ENCODE peak calls at places on chromosomes 11 and 22, in six cellular contexts. W, X, Q, R, K and C are unnamed samples.

GRCh38 chr11:4443479-4443878 is 5.6 kb upstream of the OR52K2 start:
- DNase-seq in K (no peak), R (no peak), Q (no peak), W (no peak), X (no peak), C (no peak)

GRCh38 chr11:67303132-67303988 is at the start of gene SSH3:
- DNase-seq in K (peak; percentile 74), W (no peak), X (no peak), Q (peak; percentile 70), R (peak; percentile 56), C (no peak)

GRCh38 chr11:1564535-1565172 is 7.4 kb downstream of the DUSP8 start:
- DNase-seq in R (no peak), K (peak; percentile 38), X (peak; percentile 67), W (peak; percentile 49), Q (no peak), C (peak; percentile 19)

GRCh38 chr22:26701323-26701722 is 43.9 kb downstream of the MIAT start:
- DNase-seq in X (no peak), R (no peak), K (no peak), Q (no peak), W (no peak), C (no peak)

GRCh38 chr11:36452231-36452630 is 57.8 kb downstream of the TRAF6 start:
- DNase-seq in K (no peak), W (peak; percentile 56), Q (peak; percentile 19), X (no peak), R (no peak), C (no peak)

GRCh38 chr11:68942751-68943271 is 38.0 kb downstream of the MRGPRD start:
- DNase-seq in K (no peak), R (no peak), X (no peak), W (no peak), Q (no peak), C (no peak)

GRCh38 chr22:44210721-44211120 is 30.0 kb downstream of the PARVG start:
- DNase-seq in K (no peak), Q (no peak), W (peak; percentile 58), R (no peak), X (no peak), C (no peak)

GRCh38 chr22:30263883-30264282 is 2.8 kb downstream of the OSM start:
- DNase-seq in W (no peak), Q (no peak), K (no peak), R (no peak), X (no peak), C (no peak)

GRCh38 chr11:8784936-8785335 is 102.3 kb downstream of the RPL27A start:
- DNase-seq in X (no peak), W (no peak), Q (no peak), R (no peak), K (no peak), C (no peak)

GRCh38 chr11:103448966-103449365 is 339.7 kb downstream of the DYNC2H1 start:
- DNase-seq in Q (no peak), K (no peak), W (no peak), X (no peak), R (no peak), C (no peak)

GRCh38 chr11:106888386-106888785 is 129.9 kb downstream of the GUCY1A2 start:
- DNase-seq in K (no peak), Q (no peak), X (no peak), R (no peak), W (no peak), C (no peak)

GRCh38 chr22:18078329-18079041 is 695 bp downstream of the PEX26 start:
- DNase-seq in X (no peak), R (peak; percentile 34), Q (peak; percentile 51), W (no peak), K (peak; percentile 25), C (no peak)

GRCh38 chr11:8386134-8386864 is 122.6 kb upstream of the LMO1 start:
- DNase-seq in X (no peak), R (no peak), K (no peak), Q (no peak), W (no peak), C (no peak)

GRCh38 chr22:49972163-49973017 is 11.8 kb downstream of the PIM3 start:
- DNase-seq in W (no peak), R (no peak), Q (no peak), X (no peak), K (no peak), C (no peak)

GRCh38 chr22:47134222-47134621 is 371.8 kb downstream of the TBC1D22A start:
- DNase-seq in Q (no peak), W (no peak), K (no peak), R (no peak), X (no peak), C (no peak)

GRCh38 chr11:31106963-31107576 is 262.5 kb downstream of the DCDC1 start:
- DNase-seq in W (peak; percentile 22), X (no peak), Q (peak; percentile 39), R (peak; percentile 50), K (peak; percentile 65), C (no peak)

GRCh38 chr11:69498614-69499175 is 17.2 kb downstream of the LINC01488 start:
- DNase-seq in Q (no peak), K (no peak), X (no peak), R (no peak), W (no peak), C (no peak)

GRCh38 chr11:66725646-66726045 is 3.4 kb downstream of the SPTBN2 start:
- DNase-seq in K (no peak), W (no peak), R (no peak), Q (no peak), X (no peak), C (no peak)

GRCh38 chr22:38184788-38185187 is 3.2 kb upstream of the PLA2G6 start:
- DNase-seq in W (no peak), X (no peak), K (no peak), R (no peak), Q (no peak), C (no peak)

GRCh38 chr11:133337905-133338536 is 194.3 kb downstream of the OPCML start:
- DNase-seq in R (no peak), W (no peak), X (no peak), Q (no peak), K (no peak), C (no peak)

GRCh38 chr11:57349491-57350274 is 11.5 kb downstream of the P2RX3 start:
- DNase-seq in W (no peak), X (no peak), Q (no peak), K (peak; percentile 62), R (peak; percentile 35), C (no peak)

GRCh38 chr11:27837895-27838563 is 137.8 kb upstream of the BDNF start:
- DNase-seq in K (no peak), X (no peak), Q (no peak), W (no peak), R (no peak), C (no peak)

GRCh38 chr22:19498866-19499190 is 19.1 kb downstream of the CDC45 start:
- DNase-seq in X (no peak), R (no peak), W (no peak), Q (no peak), K (no peak), C (no peak)

GRCh38 chr22:19496324-19496630 is 16.6 kb downstream of the CDC45 start:
- DNase-seq in R (no peak), K (no peak), X (no peak), W (no peak), Q (no peak), C (no peak)

GRCh38 chr22:19495562-19496323 is 16.0 kb downstream of the CDC45 start:
- DNase-seq in R (peak; percentile 32), W (peak; percentile 15), X (no peak), Q (no peak), K (peak; percentile 18), C (no peak)

GRCh38 chr22:19498154-19498865 is 18.6 kb downstream of the CDC45 start:
- DNase-seq in R (no peak), Q (no peak), K (no peak), X (no peak), W (no peak), C (no peak)

GRCh38 chr22:19497245-19497644 is 17.5 kb downstream of the CDC45 start:
- DNase-seq in W (peak; percentile 35), R (no peak), Q (peak; percentile 76), K (no peak), X (no peak), C (no peak)
- H3K4me3 ChIP-seq in W (no peak overlapping the region), R (no peak overlapping the region), Q (no peak overlapping the region), K (no peak overlapping the region), X (no peak overlapping the region), C (no peak overlapping the region)

DNA sequence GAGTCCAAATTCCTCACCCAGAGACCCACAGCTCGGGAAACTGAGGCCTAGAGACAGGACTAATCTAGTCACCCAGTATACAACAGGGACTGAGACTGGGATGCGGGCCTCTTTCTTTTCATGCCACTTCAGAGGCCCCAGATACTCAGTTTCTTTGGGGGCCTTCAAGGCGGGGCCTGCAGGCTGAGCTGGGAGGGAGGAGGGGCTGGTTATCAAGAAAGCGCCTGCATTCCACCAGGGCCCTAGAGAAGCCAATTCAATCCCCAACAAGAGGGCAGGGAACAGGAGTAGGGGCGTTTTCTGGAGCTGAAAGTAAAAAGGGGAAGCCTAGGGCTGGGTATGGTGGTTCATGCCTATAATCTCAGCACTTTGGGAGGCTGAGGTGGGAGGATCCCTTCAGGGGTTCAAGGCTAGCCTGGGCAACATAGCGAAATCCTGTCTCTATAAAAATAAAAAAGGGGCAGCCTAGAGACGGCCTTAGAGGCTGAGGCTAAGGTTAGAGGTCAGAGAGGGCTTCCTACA is 1.6 kb downstream of the ATG2A start:
- DNase-seq in X (no peak), Q (no peak), R (no peak), K (no peak), W (no peak), C (no peak)
- H3K4me3 ChIP-seq in X (peak overlapping the region; percentile 95), Q (no peak overlapping the region), R (peak overlapping the region; percentile 100), K (peak overlapping the region; percentile 70), W (peak overlapping the region; percentile 75), C (peak overlapping the region; percentile 71)

GRCh38 chr11:6656581-6656915 is 939 bp upstream of the DCHS1 start:
- DNase-seq in R (no peak), K (no peak), W (no peak), X (no peak), Q (no peak), C (no peak)
- H3K4me3 ChIP-seq in R (no peak overlapping the region), K (no peak overlapping the region), W (peak overlapping the region; percentile 55), X (peak overlapping the region; percentile 31), Q (no peak overlapping the region), C (no peak overlapping the region)

GRCh38 chr11:121604152-121604551 is 151.4 kb upstream of the SORL1-AS1 start:
- DNase-seq in W (no peak), Q (no peak), K (no peak), R (peak; percentile 7), X (no peak), C (no peak)

GRCh38 chr11:121606354-121606753 is 153.6 kb upstream of the SORL1-AS1 start:
- DNase-seq in Q (no peak), W (no peak), X (no peak), K (no peak), R (no peak), C (no peak)

GRCh38 chr11:121610706-121611105 is 157.9 kb upstream of the SORL1-AS1 start:
- DNase-seq in R (no peak), K (no peak), X (no peak), Q (no peak), W (no peak), C (no peak)

GRCh38 chr11:121611242-121611641 is 158.5 kb upstream of the SORL1-AS1 start:
- DNase-seq in K (no peak), R (no peak), W (no peak), Q (no peak), X (no peak), C (no peak)

DNA sequence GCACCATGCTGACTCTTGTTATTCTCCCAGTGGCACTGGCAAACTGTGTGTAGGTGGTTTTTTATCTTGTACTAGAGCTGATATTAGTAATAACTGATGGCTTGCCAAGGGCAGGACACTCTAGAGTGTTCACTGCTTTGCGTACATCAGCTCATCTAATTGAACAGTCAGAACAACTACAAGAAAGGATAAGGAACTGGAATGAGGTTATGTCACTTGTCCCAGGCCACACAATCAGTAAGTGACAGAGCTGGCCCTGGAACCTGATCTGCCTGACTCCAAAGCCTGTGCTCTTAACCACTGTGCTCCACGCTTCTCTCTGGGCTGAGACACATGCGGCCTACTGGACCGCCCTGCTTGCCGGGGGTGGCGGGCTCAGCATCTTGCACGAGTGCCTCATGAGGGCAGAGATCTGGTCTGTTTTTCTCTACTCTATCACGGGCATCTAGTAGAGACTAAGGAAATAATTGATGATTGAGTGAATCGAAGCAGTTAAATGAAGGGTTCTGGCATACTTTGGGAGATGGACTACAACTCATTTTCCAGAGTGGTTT is 155.9 kb upstream of the SORL1-AS1 start:
- DNase-seq in R (no peak), Q (no peak), W (no peak), X (no peak), K (no peak), C (no peak)
- H3K4me3 ChIP-seq in R (no peak overlapping the region), Q (no peak overlapping the region), W (no peak overlapping the region), X (no peak overlapping the region), K (no peak overlapping the region), C (no peak overlapping the region)